ENCODE peak calls at places on chromosomes 6 and 20, in seven cellular contexts. Q, E, O, M, Z, P and B are unnamed samples.

GRCh38 chr6:105815657-105816555 is 270.2 kb upstream of the PRDM1 start:
- DNase-seq in M (no peak), E (no peak), P (no peak), O (no peak), Q (no peak), Z (no peak), B (no peak)

GRCh38 chr6:111870054-111870750 is 3.0 kb downstream of the FYN start:
- DNase-seq in O (no peak), E (no peak), Q (no peak), Z (no peak), M (no peak), P (no peak), B (no peak)

GRCh38 chr20:42846784-42847490 is 342.8 kb downstream of the PTPRT start:
- DNase-seq in P (no peak), E (no peak), M (no peak), Q (no peak), Z (no peak), O (no peak), B (no peak)

GRCh38 chr20:17227199-17227535 is 327 bp downstream of the PCSK2 start:
- DNase-seq in Z (no peak), E (no peak), Q (no peak), P (peak; percentile 18), O (no peak), M (no peak), B (no peak)

GRCh38 chr6:52839124-52840055 is 1.2 kb downstream of the GSTA5 start:
- DNase-seq in P (peak; percentile 14), E (no peak), M (no peak), Z (peak; percentile 7), O (peak; percentile 75), Q (peak; percentile 16), B (peak; percentile 21)

GRCh38 chr6:36825452-36825851 is 13.8 kb downstream of the CPNE5 start:
- DNase-seq in P (no peak), M (no peak), E (no peak), Z (no peak), O (no peak), Q (no peak), B (no peak)

GRCh38 chr6:167565884-167566491 is 241.1 kb downstream of the TTLL2 start:
- DNase-seq in Z (no peak), E (no peak), Q (no peak), P (no peak), M (no peak), O (peak; percentile 80), B (no peak)

GRCh38 chr6:13488015-13488895 is 855 bp upstream of the GFOD1 start:
- DNase-seq in E (no peak), M (no peak), Q (no peak), P (no peak), Z (peak; percentile 41), O (peak; percentile 72), B (peak; percentile 3)

GRCh38 chr20:40682104-40683045 is 6.7 kb downstream of the MAFB start:
- DNase-seq in M (no peak), O (peak; percentile 67), E (no peak), P (no peak), Z (no peak), Q (no peak), B (no peak)

GRCh38 chr6:110323004-110323657 is 35.0 kb downstream of the METTL24 start:
- DNase-seq in P (no peak), O (no peak), Q (no peak), E (no peak), Z (no peak), M (no peak), B (no peak)

GRCh38 chr20:4666001-4666470 is 55.7 kb upstream of the PRND start:
- DNase-seq in P (no peak), M (peak; percentile 34), Q (peak; percentile 23), O (peak; percentile 59), Z (no peak), E (no peak), B (peak; percentile 42)

GRCh38 chr6:86685230-86685797 is 252.0 kb upstream of the HTR1E start:
- DNase-seq in Q (no peak), O (no peak), M (no peak), P (no peak), Z (no peak), E (no peak), B (no peak)

GRCh38 chr6:38750968-38751615 is 36.0 kb downstream of the DNAH8 start:
- DNase-seq in M (no peak), P (no peak), Q (peak; percentile 3), Z (no peak), O (no peak), E (no peak), B (no peak)

GRCh38 chr20:9609892-9610502 is 95.6 kb downstream of the LAMP5 start:
- DNase-seq in Q (no peak), M (no peak), P (peak; percentile 68), Z (peak; percentile 42), O (peak; percentile 77), E (no peak), B (no peak)

GRCh38 chr6:159935065-159935464 is 33.8 kb upstream of the IGF2R start:
- DNase-seq in Z (no peak), Q (no peak), E (no peak), P (no peak), O (peak; percentile 30), M (no peak), B (no peak)

GRCh38 chr6:23445157-23445710 is 680.8 kb upstream of the NRSN1 start:
- DNase-seq in Q (no peak), O (peak; percentile 63), M (peak; percentile 28), Z (no peak), E (no peak), P (no peak), B (no peak)

GRCh38 chr6:43367245-43367984 is 2.0 kb downstream of the ZNF318 start:
- DNase-seq in P (no peak), M (no peak), O (no peak), E (no peak), Q (no peak), Z (no peak), B (no peak)

GRCh38 chr20:46348231-46348803 is 40.0 kb upstream of the CDH22 start:
- DNase-seq in M (no peak), Q (no peak), E (no peak), Z (peak; percentile 58), P (peak; percentile 33), O (peak; percentile 67), B (no peak)

GRCh38 chr6:169968541-169969270 is 217.3 kb downstream of the ERMARD start:
- DNase-seq in Z (no peak), M (no peak), E (no peak), O (no peak), P (no peak), Q (no peak), B (no peak)

GRCh38 chr20:58518896-58519593 is 3.8 kb upstream of the APCDD1L start:
- DNase-seq in Q (no peak), O (no peak), E (no peak), Z (no peak), M (no peak), P (no peak), B (no peak)

GRCh38 chr6:44049989-44050871 is 77.0 kb downstream of the MRPL14 start:
- DNase-seq in E (no peak), P (no peak), M (no peak), Z (no peak), Q (no peak), O (no peak), B (no peak)

GRCh38 chr6:35360349-35361138 is 18.2 kb downstream of the PPARD start:
- DNase-seq in Q (no peak), E (no peak), P (no peak), M (no peak), Z (peak; percentile 66), O (peak; percentile 40), B (no peak)

GRCh38 chr20:11231742-11232141 is 557.9 kb upstream of the JAG1 start:
- DNase-seq in Q (no peak), O (no peak), M (no peak), P (no peak), Z (no peak), E (no peak), B (no peak)

GRCh38 chr6:55980627-55981211 is 105.3 kb upstream of the BMP5 start:
- DNase-seq in Z (no peak), Q (no peak), M (no peak), P (peak; percentile 6), E (no peak), O (peak; percentile 68), B (no peak)

GRCh38 chr20:381581-382290 is 1.2 kb downstream of the TRIB3 start:
- DNase-seq in M (peak; percentile 45), E (no peak), Q (peak; percentile 41), P (peak; percentile 36), O (peak; percentile 81), Z (no peak), B (peak; percentile 55)

GRCh38 chr6:166786704-166787293 is 159.7 kb upstream of the RPS6KA2 start:
- DNase-seq in M (peak; percentile 11), E (no peak), P (peak; percentile 93), Z (no peak), O (peak; percentile 83), Q (no peak), B (no peak)

GRCh38 chr6:71289039-71289801 is 609 bp downstream of the OGFRL1 start:
- DNase-seq in M (no peak), E (no peak), P (peak; percentile 16), Z (no peak), Q (no peak), O (peak; percentile 22), B (no peak)

GRCh38 chr6:125753218-125753936 is 3.9 kb downstream of the HEY2 start:
- DNase-seq in P (no peak), E (no peak), O (peak; percentile 63), Q (no peak), M (no peak), Z (no peak), B (no peak)

GRCh38 chr6:34953084-34954025 is 64.3 kb downstream of the ANKS1A start:
- DNase-seq in Z (no peak), O (peak; percentile 53), Q (no peak), E (no peak), P (no peak), M (peak; percentile 52), B (no peak)

GRCh38 chr6:27720607-27721580 is 191.3 kb downstream of the OR2B2 start:
- DNase-seq in P (no peak), M (no peak), E (no peak), Q (no peak), O (peak; percentile 47), Z (no peak), B (no peak)

GRCh38 chr6:43683708-43684455 is 3.7 kb downstream of the MRPS18A start:
- DNase-seq in E (no peak), M (no peak), Q (no peak), O (no peak), Z (no peak), P (no peak), B (no peak)

GRCh38 chr6:159400806-159401205 is 231.6 kb downstream of the FNDC1 start:
- DNase-seq in Q (no peak), E (no peak), Z (no peak), O (no peak), P (no peak), M (no peak), B (no peak)

GRCh38 chr6:157631388-157631787 is 191.7 kb upstream of the SNX9 start:
- DNase-seq in Q (no peak), M (no peak), E (no peak), P (no peak), Z (no peak), O (no peak), B (no peak)

GRCh38 chr20:20393770-20394169 is 25.9 kb downstream of the INSM1 start:
- DNase-seq in P (no peak), M (peak; percentile 48), Q (no peak), Z (no peak), E (no peak), O (peak; percentile 30), B (no peak)

GRCh38 chr20:44081476-44081875 is 105.5 kb downstream of the JPH2 start:
- DNase-seq in P (no peak), O (no peak), M (no peak), Z (no peak), Q (no peak), E (no peak), B (no peak)

GRCh38 chr20:4026093-4026601 is 10.8 kb upstream of the RNF24 start:
- DNase-seq in E (no peak), O (peak; percentile 93), Q (no peak), P (no peak), Z (no peak), M (peak; percentile 76), B (no peak)